ENCODE peak calls at places on chromosome 20, in seven cellular contexts. K is fibroblast of pulmonary artery, P is PC-9, Z is pancreas, L is PC-3, C is astrocyte of the spinal cord, H is OCI-LY7. V is an unnamed sample.

GRCh38 chr20:17568972-17569471 is 853 bp upstream of the DSTN start:
- DNase-seq in P (peak; percentile 94), Z (peak; percentile 86), K (peak; percentile 98), L (peak; percentile 98), H (no peak), C (peak; percentile 97), V (peak; percentile 98)

GRCh38 chr20:20362774-20363435 is 5.0 kb upstream of the INSM1 start:
- DNase-seq in H (no peak), Z (no peak), L (no peak), C (no peak), K (no peak), P (no peak), V (no peak)

GRCh38 chr20:43798591-43799149 is 71.9 kb upstream of the GTSF1L start:
- DNase-seq in Z (no peak), K (no peak), P (no peak), L (no peak), C (no peak), H (no peak), V (no peak)

GRCh38 chr20:12965212-12965879 is 43.4 kb upstream of the SPTLC3 start:
- DNase-seq in K (no peak), C (no peak), H (no peak), L (peak; percentile 27), Z (no peak), P (no peak), V (no peak)

GRCh38 chr20:48791014-48791413 is 36.8 kb downstream of the PREX1 start:
- DNase-seq in Z (peak; percentile 57), L (peak; percentile 53), H (peak; percentile 28), K (no peak), C (peak; percentile 36), P (no peak), V (peak; percentile 17)

GRCh38 chr20:3431109-3431508 is 23.6 kb upstream of the DNAAF9 start:
- DNase-seq in P (no peak), K (no peak), Z (no peak), C (peak; percentile 65), L (no peak), H (no peak), V (no peak)

GRCh38 chr20:51429696-51430095 is 112.8 kb downstream of the NFATC2 start:
- DNase-seq in L (no peak), K (no peak), H (no peak), Z (no peak), P (no peak), C (no peak), V (no peak)

GRCh38 chr20:31484001-31484400 is 8.9 kb downstream of the REM1 start:
- DNase-seq in H (no peak), P (no peak), K (no peak), Z (no peak), C (no peak), L (no peak), V (no peak)

GRCh38 chr20:20594171-20594530 is 118.3 kb downstream of the RALGAPA2 start:
- DNase-seq in L (peak; percentile 59), H (peak; percentile 38), C (peak; percentile 57), P (no peak), Z (no peak), K (peak; percentile 57), V (peak; percentile 25)

GRCh38 chr20:57460781-57461465 is 64.0 kb downstream of the CTCFL start:
- DNase-seq in K (no peak), Z (no peak), H (no peak), L (no peak), C (no peak), P (no peak), V (no peak)

GRCh38 chr20:26163890-26164289 is 467.2 kb upstream of the ZNF337 start:
- DNase-seq in H (no peak), P (peak; percentile 10), L (peak; percentile 69), C (peak; percentile 80), K (peak; percentile 82), Z (no peak), V (peak; percentile 36)

GRCh38 chr20:41411458-41411857 is 44.8 kb upstream of the EMILIN3 start:
- DNase-seq in C (peak; percentile 39), H (peak; percentile 50), L (peak; percentile 59), K (peak; percentile 55), Z (no peak), P (no peak), V (peak; percentile 9)

GRCh38 chr20:4776079-4776630 is 54.4 kb downstream of the PRND start:
- DNase-seq in P (no peak), Z (no peak), C (no peak), K (no peak), L (no peak), H (no peak), V (no peak)

GRCh38 chr20:36355469-36356171 is 49.5 kb downstream of the DLGAP4 start:
- DNase-seq in L (no peak), H (no peak), C (no peak), K (no peak), Z (no peak), P (no peak), V (peak; percentile 2)

GRCh38 chr20:21303872-21304586 is 898 bp downstream of the XRN2 start:
- DNase-seq in L (no peak), P (no peak), Z (no peak), C (peak; percentile 22), K (peak; percentile 44), H (no peak), V (peak; percentile 8)

GRCh38 chr20:23115823-23116222 is 29.7 kb upstream of the CD93 start:
- DNase-seq in Z (no peak), H (no peak), C (no peak), P (no peak), K (peak; percentile 25), L (no peak), V (no peak)

GRCh38 chr20:64130271-64130670 is 22.9 kb upstream of the NPBWR2 start:
- DNase-seq in Z (no peak), C (no peak), H (no peak), L (no peak), K (no peak), P (no peak), V (no peak)

GRCh38 chr20:64129146-64129782 is 21.9 kb upstream of the NPBWR2 start:
- DNase-seq in P (no peak), K (no peak), H (no peak), Z (no peak), L (no peak), C (no peak), V (no peak)

GRCh38 chr20:64130876-64131275 is 23.5 kb upstream of the NPBWR2 start:
- DNase-seq in L (no peak), H (no peak), P (no peak), Z (no peak), C (no peak), K (no peak), V (no peak)

GRCh38 chr20:64133951-64134407 is 26.6 kb upstream of the NPBWR2 start:
- DNase-seq in K (no peak), P (no peak), C (no peak), H (peak; percentile 40), Z (no peak), L (no peak), V (no peak)

DNA sequence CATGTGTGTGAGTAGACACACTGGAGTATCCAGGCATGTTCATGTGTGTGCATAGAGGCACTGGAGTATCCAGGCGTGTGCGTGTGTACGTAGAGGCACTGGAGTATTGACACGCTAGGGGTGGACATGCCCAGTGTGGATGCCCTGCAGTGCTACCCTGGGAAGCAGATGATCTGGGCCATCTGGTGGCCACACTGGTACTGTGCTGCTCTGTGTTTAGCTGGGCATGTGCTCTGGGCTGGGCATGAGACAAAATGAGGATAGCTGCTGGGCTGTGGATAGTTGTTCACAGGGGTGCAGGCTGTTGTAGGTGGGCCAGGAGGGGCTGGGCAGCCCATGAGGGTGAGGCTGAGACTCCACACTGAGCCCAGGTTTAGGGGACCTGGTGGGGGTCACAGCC is 24.0 kb upstream of the NPBWR2 start:
- DNase-seq in C (no peak), P (peak; percentile 30), L (peak; percentile 69), K (peak; percentile 8), H (no peak), Z (no peak), V (peak; percentile 33)
- TF ChIP-seq CTCF in C (peak; percentile 37), P (peak; percentile 51), L (peak; percentile 64), K (peak; percentile 19), H (no peak), Z (no peak), V (peak; percentile 15)

GRCh38 chr20:62012631-62013030 is 53.0 kb downstream of the TAF4 start:
- DNase-seq in L (no peak), Z (no peak), K (no peak), C (no peak), H (no peak), P (no peak), V (no peak)
- TF ChIP-seq CTCF in L (no peak), Z (no peak), K (no peak), C (no peak), H (no peak), P (no peak), V (no peak)

GRCh38 chr20:45791668-45792512 is at the start of the genes DNTTIP1 and WFDC3:
- DNase-seq in C (peak; percentile 89), Z (peak; percentile 90), H (peak; percentile 94), K (peak; percentile 90), L (peak; percentile 94), P (peak; percentile 88), V (peak; percentile 84)
- TF ChIP-seq CTCF in C (no peak), Z (no peak), H (no peak), K (no peak), L (no peak), P (no peak), V (no peak)

GRCh38 chr20:1206749-1207148 is 3.5 kb downstream of the C20orf202 start:
- DNase-seq in Z (no peak), L (no peak), C (no peak), K (no peak), P (no peak), H (no peak), V (no peak)

GRCh38 chr20:1210501-1210900 is 7.2 kb downstream of the C20orf202 start:
- DNase-seq in H (no peak), K (no peak), L (no peak), C (no peak), P (no peak), Z (no peak), V (no peak)

GRCh38 chr20:1207293-1207884 is 4.1 kb downstream of the C20orf202 start:
- DNase-seq in C (no peak), L (no peak), P (no peak), K (no peak), H (no peak), Z (no peak), V (no peak)

GRCh38 chr20:1211954-1212497 is 8.8 kb downstream of the C20orf202 start:
- DNase-seq in Z (no peak), L (no peak), K (no peak), C (no peak), P (no peak), H (no peak), V (no peak)

DNA sequence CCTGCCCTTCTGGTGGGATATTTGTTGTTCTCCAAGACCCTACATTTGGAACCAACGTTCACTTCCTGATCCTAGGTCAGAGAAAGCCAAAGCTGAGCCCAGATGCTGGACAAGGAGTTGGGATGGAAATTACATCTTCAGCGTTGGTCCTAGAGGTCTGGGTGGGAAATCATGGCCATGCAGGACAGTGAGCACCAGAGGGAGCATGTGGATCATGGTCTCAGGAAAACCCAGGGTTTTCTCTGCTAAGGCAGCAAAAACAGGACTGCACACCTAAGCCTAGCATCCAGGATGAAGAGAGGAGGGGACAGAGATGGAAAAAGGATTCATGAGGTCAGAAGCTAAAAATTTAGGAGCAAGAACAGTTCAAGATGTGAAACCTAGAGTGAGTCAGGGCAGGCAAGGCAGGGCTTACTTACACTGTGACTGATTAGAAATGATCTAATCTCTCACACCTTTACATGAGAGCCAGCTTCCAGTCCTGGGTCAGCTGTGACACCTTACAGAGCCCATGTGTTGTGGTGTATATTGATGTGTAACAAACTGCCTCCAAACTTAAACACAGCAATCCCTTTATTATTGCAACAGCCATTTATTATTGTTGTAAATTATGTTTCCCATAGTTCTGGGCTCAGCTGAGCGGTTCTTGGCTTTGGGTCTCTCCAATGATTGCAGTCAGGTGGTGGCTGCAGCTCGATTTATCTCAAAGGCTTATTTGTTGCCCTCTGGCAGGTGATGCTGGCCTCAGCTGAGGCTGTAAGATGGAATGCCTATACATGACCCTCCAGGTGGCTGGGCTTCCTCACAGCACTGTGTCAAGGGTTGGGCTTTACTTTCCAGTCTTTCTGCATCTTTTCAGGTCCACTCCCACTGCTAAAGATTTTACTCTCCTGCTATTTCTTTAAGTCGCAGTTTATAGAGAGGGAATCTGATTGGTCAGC is 6.5 kb downstream of the C20orf202 start:
- DNase-seq in L (peak; percentile 43), K (no peak), C (no peak), H (no peak), P (peak; percentile 19), Z (no peak), V (no peak)
- TF ChIP-seq CTCF in L (peak; percentile 61), K (peak; percentile 49), C (peak; percentile 42), H (peak; percentile 23), P (peak; percentile 48), Z (no peak), V (no peak)